ENCODE peak calls at places on chromosomes 7 and 10, in nine cellular contexts. S, W, M, G, R, L, H, I and N are unnamed samples. For H3K27me3, the result is how much of the 10 kb centered on the place peaks cover.

GRCh38 chr10:29714096-29714874 is 79.5 kb upstream of the SVIL start:
- DNase-seq in S (peak), H (no peak), M (no peak), G (no peak), R (no peak), L (peak), I (peak), W (no peak), N (no peak)

GRCh38 chr10:23375366-23375765 is 30.8 kb upstream of the C10orf67 start:
- DNase-seq in S (no peak), I (no peak), G (no peak), H (no peak), W (no peak), L (no peak), M (no peak), R (no peak), N (no peak)

GRCh38 chr7:46080595-46081159 is 159.6 kb upstream of the IGFBP3 start:
- DNase-seq in I (peak), L (no peak), W (no peak), R (no peak), M (no peak), S (peak), G (no peak), H (no peak), N (no peak)

GRCh38 chr7:96663457-96663856 is 46.2 kb downstream of the SEM1 start:
- DNase-seq in G (no peak), H (no peak), M (no peak), W (no peak), S (no peak), I (no peak), L (no peak), R (no peak), N (no peak)

GRCh38 chr7:132161976-132162375 is 414.3 kb downstream of the PLXNA4 start:
- DNase-seq in R (no peak), G (no peak), H (no peak), L (no peak), S (no peak), W (no peak), I (no peak), M (peak), N (no peak)

GRCh38 chr10:97701438-97702064 is 12.0 kb upstream of the MARVELD1 start:
- DNase-seq in R (peak), W (peak), M (peak), I (peak), L (peak), G (peak), H (peak), S (no peak), N (peak)

GRCh38 chr7:45885264-45885882 is 2.9 kb upstream of the IGFBP1 start:
- DNase-seq in L (peak), R (no peak), H (no peak), M (no peak), S (no peak), I (peak), W (no peak), G (no peak), N (no peak)

GRCh38 chr10:1923586-1923985 is 186.3 kb upstream of the ADARB2 start:
- DNase-seq in H (no peak), L (no peak), M (no peak), R (no peak), W (no peak), S (no peak), G (no peak), I (no peak), N (no peak)

GRCh38 chr10:47440207-47440606 is 43.7 kb downstream of the ANXA8 start:
- DNase-seq in I (no peak), R (no peak), W (no peak), L (no peak), G (no peak), M (no peak), S (no peak), H (no peak), N (no peak)

GRCh38 chr10:90751107-90751997 is 106.5 kb downstream of the HTR7 start:
- DNase-seq in I (peak), L (peak), R (peak), G (peak), W (no peak), H (peak), S (no peak), M (peak), N (peak)

GRCh38 chr10:122407375-122408125 is 33.0 kb downstream of the PLEKHA1 start:
- DNase-seq in G (no peak), R (no peak), W (no peak), M (no peak), I (no peak), S (peak), H (no peak), L (peak), N (peak)

GRCh38 chr7:508461-509170 is 11.0 kb downstream of the PDGFA start:
- DNase-seq in G (no peak), M (no peak), R (no peak), H (no peak), L (no peak), W (no peak), I (no peak), S (no peak), N (no peak)

GRCh38 chr10:32073676-32074075 is 17.5 kb upstream of the KIF5B start:
- DNase-seq in L (peak), W (no peak), S (no peak), G (no peak), M (no peak), H (no peak), I (no peak), R (no peak), N (no peak)

GRCh38 chr10:100621360-100622205 is 85.8 kb downstream of the HIF1AN start:
- DNase-seq in W (no peak), L (peak), R (no peak), I (no peak), H (no peak), S (no peak), M (no peak), G (peak), N (no peak)

DNA sequence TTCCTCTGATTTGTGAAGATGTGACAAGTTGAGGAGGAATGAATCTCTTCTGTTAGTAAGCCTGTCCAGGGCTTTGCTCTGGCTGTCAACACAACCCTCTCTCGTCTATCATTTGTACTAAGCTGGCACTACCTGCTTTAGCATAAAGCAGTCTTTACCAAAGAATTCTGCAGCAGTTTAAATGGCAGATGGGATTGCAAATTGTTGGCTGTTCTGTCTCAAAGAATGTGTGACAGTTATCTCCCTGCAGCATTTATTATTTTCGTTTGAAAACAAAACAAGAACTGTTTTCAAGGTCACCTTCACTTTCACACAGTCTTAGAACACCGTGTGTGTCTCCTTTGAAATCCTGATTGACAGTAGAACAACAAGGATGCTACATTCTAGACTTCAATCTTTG is 4.8 kb upstream of the LAMB1 start:
- DNase-seq in S (no peak), R (no peak), G (no peak), H (no peak), I (no peak), L (no peak), M (no peak), W (no peak), N (no peak)
- H3K27me3 ChIP-seq in S (under half), R (under half), G (under half), H (under half), I (under half), L (under half), M (under half), W (under half), N (under half)

GRCh38 chr10:73134727-73135126 is 24.5 kb downstream of the NUDT13 start:
- DNase-seq in R (no peak), S (no peak), H (no peak), G (no peak), W (no peak), I (no peak), L (no peak), M (no peak), N (no peak)
- TF ChIP-seq CTCF in R (no peak), S (no peak), H (no peak), G (no peak), W (no peak), I (no peak), L (no peak), M (no peak), N (no peak)

GRCh38 chr7:27252935-27253333 is 10.3 kb downstream of the EVX1 start:
- DNase-seq in H (no peak), L (no peak), R (no peak), I (no peak), G (no peak), W (no peak), S (no peak), M (no peak), N (no peak)

GRCh38 chr7:27249724-27250636 is 7.4 kb downstream of the EVX1 start:
- DNase-seq in G (no peak), R (no peak), H (no peak), L (no peak), W (no peak), M (no peak), S (no peak), I (no peak), N (no peak)

GRCh38 chr7:27251136-27251512 is 8.5 kb downstream of the EVX1 start:
- DNase-seq in S (no peak), L (no peak), M (no peak), G (no peak), I (no peak), W (no peak), H (no peak), R (no peak), N (no peak)

GRCh38 chr7:27251513-27252306 is 9.1 kb downstream of the EVX1 start:
- DNase-seq in G (no peak), M (no peak), R (no peak), S (no peak), W (no peak), I (no peak), L (no peak), H (no peak), N (no peak)

DNA sequence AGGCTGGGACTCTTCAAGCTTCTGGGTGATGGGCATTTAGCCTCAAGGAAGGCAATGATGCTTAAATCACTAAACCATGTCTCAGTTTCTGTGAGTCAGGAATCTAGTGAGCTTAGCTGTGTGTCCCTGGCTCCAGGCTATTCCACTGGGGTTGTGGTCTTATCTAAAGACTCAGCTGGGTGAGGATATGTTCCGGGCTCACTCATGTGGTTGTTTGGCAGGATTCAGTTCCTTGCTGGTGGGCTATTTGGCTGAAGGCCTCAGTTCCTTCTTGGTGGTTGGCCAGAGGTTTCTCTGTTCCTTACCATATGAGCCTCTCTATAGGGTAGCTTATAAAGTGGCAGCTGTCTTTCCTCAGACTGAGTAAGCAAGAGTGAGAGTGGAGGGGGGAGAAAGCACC is 12.0 kb downstream of the EVX1 start:
- DNase-seq in G (no peak), R (no peak), I (peak), H (no peak), M (no peak), S (no peak), W (no peak), L (no peak), N (no peak)
- H3K27me3 ChIP-seq in G (half or more), R (half or more), I (under half), H (under half), M (half or more), S (under half), W (half or more), L (under half), N (under half)

GRCh38 chr10:866577-866941 is 64.9 kb downstream of the LARP4B start:
- DNase-seq in M (no peak), G (no peak), W (no peak), R (no peak), L (no peak), H (no peak), I (no peak), S (no peak), N (no peak)

GRCh38 chr10:865924-866576 is 65.5 kb downstream of the LARP4B start:
- DNase-seq in L (no peak), M (no peak), H (no peak), W (no peak), S (no peak), I (no peak), R (no peak), G (no peak), N (no peak)

GRCh38 chr10:869171-869570 is 62.3 kb downstream of the LARP4B start:
- DNase-seq in R (no peak), S (no peak), W (no peak), G (no peak), I (no peak), H (no peak), L (no peak), M (no peak), N (no peak)

GRCh38 chr10:867807-868206 is 63.7 kb downstream of the LARP4B start:
- DNase-seq in S (no peak), I (no peak), M (no peak), R (no peak), L (peak), G (no peak), W (no peak), H (no peak), N (no peak)

GRCh38 chr10:865257-865656 is 66.2 kb downstream of the LARP4B start:
- DNase-seq in M (no peak), L (no peak), W (no peak), S (no peak), G (no peak), R (no peak), H (no peak), I (no peak), N (no peak)
- TF ChIP-seq CTCF in M (peak), L (no peak), W (no peak), S (no peak), G (no peak), R (no peak), H (no peak), I (peak), N (no peak)

DNA sequence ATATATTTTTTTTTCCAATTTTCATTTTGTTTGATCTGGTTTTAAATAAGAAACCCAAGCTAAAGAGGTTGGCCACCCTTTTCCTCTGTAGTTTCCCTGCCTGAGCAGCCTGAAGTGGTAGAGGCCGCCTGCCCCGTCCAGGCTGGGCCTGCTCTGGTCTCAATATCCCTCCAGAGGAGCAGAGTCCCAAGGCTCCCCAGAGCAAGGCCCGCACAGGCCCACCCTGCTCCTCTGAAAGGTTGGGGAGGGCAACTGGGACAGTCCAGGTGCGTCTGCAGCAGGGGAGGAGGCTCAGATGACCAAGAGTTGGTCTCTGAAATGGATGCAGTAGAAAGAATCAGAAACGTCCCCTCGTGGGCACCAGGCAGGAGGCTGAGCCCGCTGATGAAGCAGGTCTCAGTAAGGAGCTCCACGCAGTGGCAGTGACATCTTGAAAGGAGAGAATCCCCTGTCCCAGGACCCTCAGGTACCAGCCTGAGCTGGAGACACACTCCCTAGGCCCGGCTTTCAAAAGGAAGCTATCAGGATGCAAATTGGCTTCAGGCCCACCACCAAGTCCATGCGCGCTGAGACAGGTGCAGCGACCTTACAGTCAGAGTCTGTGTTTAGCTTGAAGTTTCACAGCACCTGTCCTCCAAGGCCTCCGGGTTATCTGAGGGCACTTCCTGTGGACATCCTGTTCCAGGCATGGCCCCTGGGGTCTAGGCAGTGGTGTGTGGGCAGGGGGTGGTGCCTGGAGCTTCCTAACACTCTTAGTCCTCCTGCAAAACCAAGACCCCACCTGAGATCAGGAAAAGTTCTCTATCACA is 37.7 kb downstream of the EN2 start:
- DNase-seq in R (no peak), M (no peak), G (no peak), W (no peak), S (no peak), H (no peak), L (no peak), I (no peak), N (no peak)
- H3K27me3 ChIP-seq in R (under half), M (under half), G (under half), W (half or more), S (under half), H (under half), L (under half), I (half or more), N (half or more)

DNA sequence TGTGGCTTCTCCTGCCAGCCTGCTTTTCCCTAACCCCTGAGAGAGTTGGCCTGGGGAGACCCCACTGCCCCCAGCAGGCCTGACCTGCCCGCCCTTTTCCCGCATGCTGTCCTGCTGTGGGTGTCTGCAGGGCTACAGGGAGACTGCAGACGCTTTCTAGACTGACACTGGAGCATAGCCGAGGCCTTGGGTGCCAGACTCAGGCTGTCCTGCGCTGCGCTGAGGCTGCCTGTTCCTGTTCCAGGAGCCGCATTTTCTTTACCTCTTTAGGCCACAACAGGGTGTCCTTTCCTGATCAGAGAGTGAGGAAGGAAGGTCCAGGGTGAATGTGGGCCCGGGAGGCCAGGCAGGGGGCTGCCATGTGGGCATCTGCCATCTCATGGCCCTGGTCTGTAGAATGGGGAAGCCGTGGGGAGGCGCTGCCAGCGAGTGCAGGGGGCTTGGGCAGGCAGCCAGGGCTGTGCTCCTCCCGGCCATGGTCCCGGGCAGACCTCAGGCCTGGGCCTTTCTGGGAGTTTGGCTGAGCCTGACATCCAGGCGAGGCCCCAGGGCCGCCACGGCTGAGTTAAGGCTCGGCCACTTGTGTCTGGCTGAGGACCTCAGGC is 3.6 kb downstream of the PWWP2B start:
- DNase-seq in G (no peak), R (no peak), W (no peak), L (no peak), S (no peak), H (no peak), I (no peak), M (no peak), N (no peak)
- TF ChIP-seq CTCF in G (no peak), R (no peak), W (no peak), L (no peak), S (no peak), H (no peak), I (no peak), M (no peak), N (no peak)

GRCh38 chr7:149524399-149524798 is 26.8 kb upstream of the ZNF746 start:
- DNase-seq in I (peak), G (no peak), H (no peak), W (no peak), L (no peak), S (no peak), M (no peak), R (no peak), N (no peak)
- H3K27me3 ChIP-seq in I (under half), G (under half), H (under half), W (under half), L (under half), S (under half), M (under half), R (under half), N (under half)

GRCh38 chr10:33529234-33529633 is 194.8 kb upstream of the NRP1 start:
- DNase-seq in R (no peak), M (no peak), I (no peak), S (no peak), G (no peak), W (no peak), L (no peak), H (no peak), N (no peak)
- TF ChIP-seq CTCF in R (no peak), M (no peak), I (no peak), S (no peak), G (no peak), W (no peak), L (no peak), H (no peak), N (no peak)

DNA sequence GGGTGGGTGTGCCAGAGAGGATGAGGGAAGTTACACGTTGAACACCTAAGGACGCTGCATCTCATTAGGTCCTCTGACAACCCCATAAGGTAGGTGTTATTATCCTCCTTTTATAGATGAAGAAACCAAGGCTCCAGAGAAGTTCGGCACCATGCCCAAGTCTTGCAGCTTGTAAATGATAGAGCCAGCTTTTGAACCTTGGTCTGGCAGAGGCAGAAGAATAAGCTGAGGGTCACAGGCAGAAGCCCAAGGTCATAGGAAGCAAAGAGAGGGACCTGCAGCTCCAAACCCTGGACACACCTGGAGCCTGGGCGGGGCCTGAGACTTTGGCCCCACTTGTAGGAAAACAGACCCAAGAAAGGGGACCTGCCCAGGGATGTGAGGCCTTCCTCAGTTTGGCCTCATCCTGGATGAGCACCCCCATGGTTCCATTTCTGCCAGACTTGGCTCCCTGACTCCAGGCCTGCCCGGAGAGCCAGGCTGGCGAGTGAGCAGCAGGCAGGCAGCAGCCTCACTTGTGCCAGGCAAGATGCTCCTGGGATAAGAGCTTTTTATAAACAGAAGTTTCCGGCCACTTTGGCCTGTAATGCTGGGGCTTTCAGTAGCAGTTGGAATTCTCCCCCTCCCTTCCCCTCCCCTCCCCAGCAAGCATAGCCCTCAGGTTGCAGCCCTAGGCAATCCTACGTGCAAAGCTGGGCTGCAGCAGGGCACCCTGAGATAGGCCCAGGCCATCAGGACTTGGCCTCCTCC is 2.4 kb downstream of the KCNH2 start:
- DNase-seq in W (no peak), M (no peak), G (no peak), L (no peak), I (no peak), R (no peak), S (no peak), H (no peak), N (no peak)
- H3K27me3 ChIP-seq in W (half or more), M (under half), G (under half), L (half or more), I (under half), R (half or more), S (under half), H (under half), N (under half)

DNA sequence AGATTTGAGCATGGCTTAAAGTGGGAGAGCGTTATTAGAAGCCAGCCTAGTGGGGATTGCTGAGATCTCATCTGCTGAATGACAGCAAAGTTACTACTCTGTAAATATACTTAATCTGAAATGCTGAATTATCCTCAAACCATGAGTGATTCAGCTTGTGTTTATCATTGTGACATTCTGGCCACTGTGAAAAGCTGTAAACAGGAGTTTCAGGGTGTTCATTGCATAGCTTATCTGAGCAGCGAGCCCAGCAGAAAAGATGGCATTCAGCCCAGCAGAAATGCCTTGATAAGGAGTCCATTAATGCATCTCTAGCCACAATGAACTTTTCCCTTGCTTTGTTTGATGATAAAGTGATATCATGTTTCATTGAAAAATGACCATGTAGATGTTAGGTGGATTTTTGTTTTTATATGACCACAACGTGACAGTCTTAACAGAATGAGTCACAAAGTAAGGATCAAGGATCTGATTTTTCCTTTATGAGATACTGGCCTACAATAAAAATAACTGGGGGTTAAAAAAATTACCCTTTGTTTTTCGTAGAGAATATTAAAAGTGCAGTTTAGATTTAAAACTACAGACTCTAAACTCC is 7.8 kb downstream of the TES start:
- DNase-seq in I (peak), R (no peak), W (peak), G (no peak), M (no peak), H (no peak), S (peak), L (peak), N (no peak)
- TF ChIP-seq CTCF in I (no peak), R (no peak), W (no peak), G (no peak), M (no peak), H (no peak), S (no peak), L (no peak), N (no peak)